ENCODE peak calls at places on chromosomes 6 and 20, in five cellular contexts. X is cortex of kidney; D is breast epithelium; Z is activated naive CD4-positive, alpha-beta T cell; Q is suprapubic skin. C is an unnamed sample.

GRCh38 chr20:53133134-53133533 is 161.0 kb downstream of the TSHZ2 start:
- DNase-seq in D (no peak), Z (no peak), Q (no peak), X (no peak), C (no peak)

GRCh38 chr20:10795286-10796026 is 121.7 kb upstream of the JAG1 start:
- DNase-seq in Q (no peak), X (no peak), Z (no peak), D (no peak), C (no peak)

GRCh38 chr6:109978174-109979032 is at the start of gene GPR6:
- DNase-seq in X (no peak), Q (no peak), D (no peak), Z (peak), C (no peak)

GRCh38 chr6:143108278-143108677 is 47.6 kb downstream of the AIG1 start:
- DNase-seq in X (no peak), Q (no peak), Z (no peak), D (no peak), C (no peak)

GRCh38 chr20:4134355-4134834 is 119.0 kb upstream of the RNF24 start:
- DNase-seq in X (no peak), Z (no peak), D (no peak), Q (no peak), C (no peak)

GRCh38 chr6:14000901-14001300 is 76.1 kb downstream of the RNF182 start:
- DNase-seq in X (no peak), D (no peak), Q (no peak), Z (no peak), C (no peak)

GRCh38 chr6:130968486-130968885 is 94.6 kb downstream of the EPB41L2 start:
- DNase-seq in X (no peak), D (no peak), Q (no peak), Z (no peak), C (no peak)

GRCh38 chr6:118468682-118469465 is 79.2 kb upstream of the PLN start:
- DNase-seq in X (no peak), D (no peak), Z (no peak), Q (no peak), C (no peak)

GRCh38 chr6:79048611-79049010 is 29.4 kb downstream of the PHIP start:
- DNase-seq in X (no peak), D (no peak), Z (no peak), Q (no peak), C (no peak)

GRCh38 chr6:69973763-69974162 is 107.4 kb downstream of the COL19A1 start:
- DNase-seq in D (no peak), Q (no peak), Z (no peak), X (no peak), C (no peak)

GRCh38 chr6:166058064-166058739 is 109.4 kb downstream of the TBXT start:
- DNase-seq in D (no peak), X (no peak), Z (no peak), Q (no peak), C (no peak)

GRCh38 chr6:115740907-115741306 is 319.8 kb downstream of the FRK start:
- DNase-seq in D (no peak), X (no peak), Z (no peak), Q (no peak), C (no peak)

GRCh38 chr6:144223686-144224085 is 61.4 kb upstream of the UTRN start:
- DNase-seq in D (no peak), Z (no peak), X (no peak), Q (no peak), C (no peak)

GRCh38 chr6:95185874-95186273 is 391.5 kb upstream of the MANEA start:
- DNase-seq in Z (no peak), Q (no peak), D (no peak), X (no peak), C (no peak)

GRCh38 chr20:53576195-53576580 is 17.5 kb downstream of the ZNF217 start:
- DNase-seq in D (no peak), Q (no peak), X (no peak), Z (no peak), C (no peak)

GRCh38 chr6:157328108-157328692 is 4.9 kb upstream of the TMEM242 start:
- DNase-seq in Z (no peak), Q (no peak), X (no peak), D (no peak), C (no peak)

GRCh38 chr6:132456700-132457143 is 55.4 kb upstream of the MOXD1 start:
- DNase-seq in D (no peak), Z (no peak), Q (no peak), X (no peak), C (no peak)

GRCh38 chr20:53263554-53264438 is 291.6 kb downstream of the TSHZ2 start:
- DNase-seq in Z (no peak), X (no peak), D (no peak), Q (no peak), C (no peak)

GRCh38 chr6:52741872-52742271 is 21.4 kb downstream of the GSTA2 start:
- DNase-seq in D (no peak), Q (no peak), Z (no peak), X (no peak), C (no peak)

GRCh38 chr6:34695729-34696188 is 808 bp downstream of the ILRUN start:
- DNase-seq in Q (no peak), D (no peak), Z (no peak), X (no peak), C (no peak)

GRCh38 chr6:134921980-134922313 is 28.0 kb downstream of the ALDH8A1 start:
- DNase-seq in X (no peak), D (no peak), Q (no peak), Z (no peak), C (no peak)

GRCh38 chr6:32609731-32610640 is 20.3 kb upstream of the HLA-DRB1 start:
- DNase-seq in X (no peak), Z (no peak), Q (no peak), D (peak), C (peak)

GRCh38 chr6:129197154-129197553 is 314.2 kb downstream of the LAMA2 start:
- DNase-seq in X (no peak), D (no peak), Q (no peak), Z (no peak), C (no peak)

GRCh38 chr20:57654998-57655811 is 35.0 kb upstream of the ZBP1 start:
- DNase-seq in D (no peak), X (no peak), Q (peak), Z (no peak), C (peak)

GRCh38 chr20:18847226-18847625 is 33.6 kb downstream of the SCP2D1 start:
- DNase-seq in D (no peak), Z (no peak), Q (no peak), X (no peak), C (no peak)

GRCh38 chr20:4730782-4731181 is 9.1 kb downstream of the PRND start:
- DNase-seq in X (no peak), Z (no peak), Q (no peak), D (no peak), C (no peak)

GRCh38 chr20:22921595-22922421 is 113.3 kb upstream of the SSTR4 start:
- DNase-seq in Z (no peak), D (no peak), Q (no peak), X (no peak), C (no peak)

GRCh38 chr6:98831057-98832031 is 3.0 kb upstream of the POU3F2 start:
- DNase-seq in D (no peak), Z (no peak), Q (no peak), X (no peak), C (no peak)

GRCh38 chr6:26199057-26199772 is 112.0 kb downstream of the HFE start:
- DNase-seq in Z (peak), X (no peak), Q (peak), D (peak), C (peak)

GRCh38 chr6:17729223-17730077 is 22.7 kb upstream of the NUP153 start:
- DNase-seq in Q (no peak), Z (no peak), X (no peak), D (no peak), C (no peak)

GRCh38 chr20:54598351-54598750 is 123.0 kb downstream of the DOK5 start:
- DNase-seq in Z (no peak), Q (no peak), D (no peak), X (no peak), C (no peak)

GRCh38 chr20:4041748-4042411 is 26.5 kb upstream of the RNF24 start:
- DNase-seq in D (peak), X (no peak), Z (no peak), Q (peak), C (no peak)

GRCh38 chr20:58774214-58774613 is 76.5 kb downstream of the GNAS-AS1 start:
- DNase-seq in Z (no peak), D (no peak), Q (no peak), X (no peak), C (no peak)

C was measured in coronary artery.